ENCODE peak calls at places on chromosomes 3 and 15, in seven cellular contexts. L is T-helper 2 cell; J is BJ; A is substantia nigra; W is CD8-positive, alpha-beta memory T cell; P is HFFc6; N is germinal center. G is an unnamed sample.

GRCh38 chr15:39498642-39499041 is 82.2 kb upstream of the THBS1 start:
- DNase-seq in L (no peak), J (no peak), A (no peak), W (no peak), P (no peak), N (no peak), G (no peak)

GRCh38 chr15:85750807-85751730 is 43.7 kb downstream of the KLHL25 start:
- DNase-seq in L (no peak), J (no peak), A (peak), W (no peak), P (no peak), N (no peak), G (no peak)

GRCh38 chr3:195769551-195769950 is 42.2 kb downstream of the MUC4 start:
- DNase-seq in L (no peak), J (no peak), A (no peak), W (no peak), P (no peak), N (no peak), G (no peak)

GRCh38 chr3:16817201-16817600 is 67.6 kb upstream of the PLCL2 start:
- DNase-seq in L (no peak), J (no peak), A (no peak), W (no peak), P (no peak), N (no peak), G (no peak)

GRCh38 chr3:190911382-190911781 is 48.9 kb upstream of the GMNC start:
- DNase-seq in L (no peak), J (no peak), A (no peak), W (no peak), P (no peak), N (no peak), G (peak)

GRCh38 chr15:72375501-72375845 is 341 bp downstream of the HEXA start:
- DNase-seq in L (no peak), J (no peak), A (no peak), W (no peak), P (no peak), N (peak), G (peak)

GRCh38 chr15:98776607-98777281 is 128.4 kb downstream of the IGF1R start:
- DNase-seq in L (no peak), J (peak), A (no peak), W (no peak), P (no peak), N (no peak), G (no peak)

GRCh38 chr3:128617270-128617556 is 33.4 kb downstream of the RPN1 start:
- DNase-seq in L (no peak), J (no peak), A (no peak), W (no peak), P (no peak), N (no peak), G (no peak)

GRCh38 chr3:73614385-73614784 is 10.4 kb downstream of the PDZRN3 start:
- DNase-seq in L (no peak), J (no peak), A (no peak), W (no peak), P (peak), N (no peak), G (no peak)

GRCh38 chr3:128550471-128551126 is 57.6 kb upstream of the GATA2 start:
- DNase-seq in L (no peak), J (no peak), A (no peak), W (no peak), P (no peak), N (no peak), G (no peak)

GRCh38 chr3:113193298-113193697 is 18.1 kb upstream of the BOC start:
- DNase-seq in L (no peak), J (no peak), A (peak), W (no peak), P (no peak), N (no peak), G (no peak)

GRCh38 chr15:99211926-99212325 is 37.5 kb downstream of the TTC23 start:
- DNase-seq in L (no peak), J (no peak), A (no peak), W (no peak), P (peak), N (no peak), G (no peak)

GRCh38 chr3:127177226-127177625 is 15.7 kb upstream of the PRR23E start:
- DNase-seq in L (no peak), J (no peak), A (no peak), W (no peak), P (no peak), N (no peak), G (peak)

GRCh38 chr15:90680371-90680935 is 36.7 kb upstream of the BLM start:
- DNase-seq in L (no peak), J (peak), A (no peak), W (no peak), P (peak), N (no peak), G (peak)

GRCh38 chr15:100114100-100114499 is 227.7 kb downstream of the ADAMTS17 start:
- DNase-seq in L (no peak), J (no peak), A (peak), W (no peak), P (no peak), N (no peak), G (peak)

GRCh38 chr15:31303434-31304073 is 23.1 kb upstream of the KLF13 start:
- DNase-seq in L (no peak), J (no peak), A (no peak), W (no peak), P (no peak), N (peak), G (peak)

GRCh38 chr3:32321095-32321835 is 70.4 kb upstream of the CMTM7 start:
- DNase-seq in L (no peak), J (no peak), A (no peak), W (no peak), P (no peak), N (no peak), G (no peak)

GRCh38 chr3:58008140-58009025 is at the start of gene FLNB:
- DNase-seq in L (peak), J (no peak), A (peak), W (peak), P (peak), N (peak), G (peak)

GRCh38 chr3:159130108-159130507 is 328.3 kb downstream of the MFSD1 start:
- DNase-seq in L (no peak), J (no peak), A (peak), W (no peak), P (peak), N (no peak), G (peak)

GRCh38 chr15:92624401-92624991 is 31.1 kb downstream of the FAM174B start:
- DNase-seq in L (no peak), J (peak), A (peak), W (no peak), P (no peak), N (no peak), G (no peak)

GRCh38 chr15:67937153-67937761 is 97.4 kb upstream of the RNU6-1 start:
- DNase-seq in L (no peak), J (no peak), A (no peak), W (no peak), P (no peak), N (no peak), G (peak)

GRCh38 chr3:159239054-159239453 is 437.2 kb downstream of the MFSD1 start:
- DNase-seq in L (no peak), J (no peak), A (no peak), W (no peak), P (no peak), N (no peak), G (no peak)

GRCh38 chr3:187843654-187844053 is 98.4 kb upstream of the BCL6 start:
- DNase-seq in L (no peak), J (no peak), A (no peak), W (no peak), P (no peak), N (no peak), G (no peak)

GRCh38 chr15:50066202-50066601 is 52.8 kb downstream of the ATP8B4 start:
- DNase-seq in L (no peak), J (no peak), A (no peak), W (no peak), P (peak), N (no peak), G (peak)

GRCh38 chr3:100045696-100046095 is 68.6 kb downstream of the FILIP1L start:
- DNase-seq in L (no peak), J (peak), A (peak), W (no peak), P (peak), N (no peak), G (no peak)

GRCh38 chr15:96338772-96339661 is 8.5 kb downstream of the NR2F2 start:
- DNase-seq in L (no peak), J (no peak), A (no peak), W (no peak), P (no peak), N (no peak), G (no peak)

GRCh38 chr3:186414735-186415419 is 52.8 kb upstream of the DGKG start:
- DNase-seq in L (no peak), J (peak), A (no peak), W (no peak), P (peak), N (no peak), G (peak)

GRCh38 chr3:135918600-135918999 is 46.9 kb upstream of the PPP2R3A start:
- DNase-seq in L (no peak), J (no peak), A (no peak), W (no peak), P (peak), N (no peak), G (peak)

GRCh38 chr15:74171965-74172541 is 1.5 kb upstream of the ISLR start:
- DNase-seq in L (no peak), J (no peak), A (no peak), W (no peak), P (no peak), N (no peak), G (no peak)

GRCh38 chr3:29775352-29775751 is 494.5 kb downstream of the RBMS3 start:
- DNase-seq in L (no peak), J (no peak), A (no peak), W (no peak), P (no peak), N (no peak), G (no peak)

GRCh38 chr3:159170436-159171003 is 368.7 kb downstream of the MFSD1 start:
- DNase-seq in L (no peak), J (peak), A (no peak), W (no peak), P (peak), N (no peak), G (no peak)

GRCh38 chr3:49600781-49601180 is 46.5 kb downstream of the BSN start:
- DNase-seq in L (no peak), J (no peak), A (no peak), W (no peak), P (peak), N (no peak), G (peak)

GRCh38 chr3:165837058-165837525 is at the start of gene BCHE:
- DNase-seq in L (no peak), J (no peak), A (peak), W (no peak), P (no peak), N (no peak), G (peak)

GRCh38 chr3:185280572-185281365 is 26.9 kb upstream of the EHHADH start:
- DNase-seq in L (no peak), J (no peak), A (no peak), W (no peak), P (peak), N (peak), G (peak)

GRCh38 chr3:10437995-10438901 is 67.1 kb downstream of the ATP2B2 start:
- DNase-seq in L (no peak), J (peak), A (no peak), W (no peak), P (peak), N (no peak), G (peak)

GRCh38 chr3:153051427-153052095 is 110.5 kb upstream of the RAP2B start:
- DNase-seq in L (no peak), J (peak), A (no peak), W (no peak), P (peak), N (no peak), G (peak)

GRCh38 chr15:39979606-39980005 is 45.7 kb downstream of the EIF2AK4 start:
- DNase-seq in L (no peak), J (no peak), A (no peak), W (no peak), P (no peak), N (no peak), G (no peak)

G was measured in bronchial epithelial cell.